ENCODE peak calls at places on chromosomes 3 and 15, in eight cellular contexts. I is HepG2, X is lung, G is choroid plexus epithelial cell, A is fibroblast of the aortic adventitia, K is psoas muscle, W is fibroblast of lung, L is neural progenitor cell. Q is an unnamed sample.

GRCh38 chr3:192850501-192850981 is 67.1 kb downstream of the MB21D2 start:
- DNase-seq in X (no peak), A (no peak), L (no peak), I (peak), K (no peak), G (peak), W (peak), Q (peak)

GRCh38 chr3:103787879-103788278 is 1353.1 kb downstream of the ZPLD1 start:
- DNase-seq in K (no peak), L (no peak), A (no peak), W (no peak), I (no peak), X (no peak), G (no peak), Q (no peak)

GRCh38 chr15:72113347-72114031 is 4.5 kb downstream of the MYO9A start:
- DNase-seq in G (no peak), I (no peak), W (peak), A (no peak), X (no peak), L (no peak), K (no peak), Q (peak)

GRCh38 chr3:151197981-151198767 is 4.8 kb downstream of the GPR171 start:
- DNase-seq in I (peak), A (peak), L (no peak), X (no peak), G (no peak), K (no peak), W (peak), Q (peak)

GRCh38 chr3:4449043-4449803 is 17.8 kb downstream of the SUMF1 start:
- DNase-seq in I (no peak), K (no peak), W (no peak), L (no peak), X (no peak), A (no peak), G (no peak), Q (no peak)

GRCh38 chr3:14547693-14548092 is 7.6 kb upstream of the GRIP2 start:
- DNase-seq in I (no peak), G (no peak), X (no peak), L (no peak), W (no peak), A (no peak), K (no peak), Q (no peak)

GRCh38 chr3:27073903-27074302 is 295.3 kb downstream of the NEK10 start:
- DNase-seq in K (no peak), X (no peak), A (no peak), W (no peak), G (no peak), L (no peak), I (peak), Q (no peak)

GRCh38 chr15:64216722-64217428 is 54.1 kb upstream of the PPIB start:
- DNase-seq in A (peak), L (no peak), I (peak), K (no peak), W (no peak), G (peak), X (no peak), Q (peak)

GRCh38 chr15:36161781-36162212 is 417.6 kb upstream of the CDIN1 start:
- DNase-seq in X (no peak), K (no peak), L (peak), A (peak), I (no peak), G (peak), W (peak), Q (peak)

GRCh38 chr3:14482271-14482721 is 57.8 kb downstream of the GRIP2 start:
- DNase-seq in L (no peak), K (no peak), X (no peak), I (no peak), A (peak), W (no peak), G (no peak), Q (no peak)

GRCh38 chr15:67168694-67169093 is 85.8 kb downstream of the AAGAB start:
- DNase-seq in X (no peak), W (no peak), G (no peak), I (no peak), L (no peak), A (no peak), K (no peak), Q (no peak)

GRCh38 chr3:62872318-62872717 is 2.9 kb downstream of the CADPS start:
- DNase-seq in G (no peak), L (no peak), A (no peak), K (no peak), I (no peak), X (no peak), W (no peak), Q (no peak)

GRCh38 chr3:102737353-102737752 is 302.5 kb downstream of the ZPLD1 start:
- DNase-seq in G (no peak), K (no peak), I (no peak), W (no peak), X (no peak), L (no peak), A (no peak), Q (no peak)

GRCh38 chr3:41317718-41318117 is 118.4 kb downstream of the CTNNB1 start:
- DNase-seq in X (no peak), L (no peak), G (peak), A (peak), I (peak), K (no peak), W (peak), Q (peak)

GRCh38 chr15:96046620-96047240 is 283.8 kb upstream of the NR2F2 start:
- DNase-seq in W (peak), A (no peak), X (no peak), I (no peak), G (peak), K (no peak), L (no peak), Q (no peak)

GRCh38 chr3:24067483-24067882 is 122.4 kb downstream of the NR1D2 start:
- DNase-seq in X (no peak), L (no peak), W (no peak), A (peak), K (no peak), G (peak), I (no peak), Q (peak)

GRCh38 chr3:58989173-58989572 is 60.7 kb downstream of the CFAP20DC start:
- DNase-seq in I (no peak), K (no peak), A (peak), G (peak), X (no peak), W (peak), L (no peak), Q (peak)

GRCh38 chr15:29054171-29055045 is 168.6 kb downstream of the APBA2 start:
- DNase-seq in W (no peak), L (no peak), G (no peak), K (no peak), A (no peak), X (no peak), I (no peak), Q (no peak)

GRCh38 chr3:87349833-87350232 is 73.4 kb upstream of the POU1F1 start:
- DNase-seq in W (no peak), I (no peak), K (no peak), G (no peak), X (no peak), A (no peak), L (no peak), Q (no peak)

GRCh38 chr3:170499562-170500156 is 81.0 kb downstream of the CLDN11 start:
- DNase-seq in X (no peak), G (peak), W (peak), I (peak), K (peak), L (peak), A (peak), Q (peak)

GRCh38 chr3:14680716-14681115 is 5.8 kb downstream of the C3orf20 start:
- DNase-seq in X (no peak), W (peak), K (no peak), I (peak), L (no peak), A (peak), G (peak), Q (peak)

GRCh38 chr15:31330836-31331235 is 4.2 kb downstream of the KLF13 start:
- DNase-seq in I (no peak), A (no peak), K (no peak), G (no peak), W (no peak), X (no peak), L (no peak), Q (no peak)

GRCh38 chr15:32878342-32878741 is 160.5 kb downstream of the GREM1 start:
- DNase-seq in I (no peak), A (peak), K (no peak), X (no peak), L (no peak), G (no peak), W (no peak), Q (no peak)

GRCh38 chr3:172716476-172716875 is 5.6 kb upstream of the NCEH1 start:
- DNase-seq in G (no peak), W (peak), I (no peak), A (no peak), X (peak), L (no peak), K (peak), Q (no peak)

GRCh38 chr15:25246641-25247417 is 192.0 kb downstream of the UBE3A start:
- DNase-seq in L (no peak), G (no peak), W (no peak), K (peak), A (no peak), I (no peak), X (no peak), Q (no peak)

GRCh38 chr15:88166330-88166993 is 90.1 kb downstream of the NTRK3 start:
- DNase-seq in X (no peak), G (peak), L (peak), K (no peak), A (peak), I (peak), W (peak), Q (peak)

GRCh38 chr3:13206799-13207577 is 133.8 kb upstream of the IQSEC1 start:
- DNase-seq in I (no peak), W (no peak), L (no peak), K (no peak), G (no peak), A (no peak), X (no peak), Q (no peak)

GRCh38 chr3:9399746-9400145 is 2.3 kb downstream of the SETD5 start:
- DNase-seq in X (peak), L (peak), K (peak), I (peak), W (peak), A (peak), G (peak), Q (peak)

GRCh38 chr3:14452676-14453367 is 50.4 kb downstream of the SLC6A6 start:
- DNase-seq in W (peak), I (no peak), X (peak), G (peak), K (peak), L (no peak), A (peak), Q (peak)

GRCh38 chr15:52735231-52736089 is 54.7 kb downstream of the ONECUT1 start:
- DNase-seq in G (peak), K (no peak), X (peak), I (peak), W (peak), A (peak), L (peak), Q (peak)

GRCh38 chr3:41102750-41103149 is 96.6 kb upstream of the CTNNB1 start:
- DNase-seq in L (no peak), X (no peak), W (no peak), G (no peak), K (no peak), A (no peak), I (no peak), Q (no peak)

GRCh38 chr15:31098953-31099740 is 2.4 kb downstream of the TRPM1 start:
- DNase-seq in K (no peak), W (no peak), X (no peak), I (no peak), L (no peak), G (no peak), A (peak), Q (no peak)

GRCh38 chr15:66587749-66588148 is 22.0 kb upstream of the LCTL start:
- DNase-seq in L (no peak), A (no peak), K (no peak), G (no peak), X (peak), I (no peak), W (no peak), Q (no peak)

GRCh38 chr15:89155656-89156055 is 65.7 kb downstream of the RLBP1 start:
- DNase-seq in G (no peak), W (no peak), I (no peak), K (peak), L (no peak), X (no peak), A (no peak), Q (no peak)

GRCh38 chr15:73804421-73804820 is 51.3 kb upstream of the INSYN1 start:
- DNase-seq in I (no peak), W (peak), K (no peak), G (peak), A (no peak), L (peak), X (no peak), Q (no peak)

GRCh38 chr15:84766461-84767005 is 18.1 kb downstream of the ZNF592 start:
- DNase-seq in A (no peak), G (no peak), W (no peak), X (no peak), K (no peak), I (no peak), L (no peak), Q (no peak)

GRCh38 chr3:13877911-13878710 is 1.8 kb downstream of the WNT7A start:
- DNase-seq in L (peak), X (no peak), G (no peak), A (no peak), W (no peak), I (no peak), K (no peak), Q (no peak)

GRCh38 chr15:26171266-26171665 is 308.1 kb upstream of the ATP10A start:
- DNase-seq in K (no peak), A (no peak), X (no peak), I (no peak), W (no peak), L (no peak), G (no peak), Q (no peak)

DNA sequence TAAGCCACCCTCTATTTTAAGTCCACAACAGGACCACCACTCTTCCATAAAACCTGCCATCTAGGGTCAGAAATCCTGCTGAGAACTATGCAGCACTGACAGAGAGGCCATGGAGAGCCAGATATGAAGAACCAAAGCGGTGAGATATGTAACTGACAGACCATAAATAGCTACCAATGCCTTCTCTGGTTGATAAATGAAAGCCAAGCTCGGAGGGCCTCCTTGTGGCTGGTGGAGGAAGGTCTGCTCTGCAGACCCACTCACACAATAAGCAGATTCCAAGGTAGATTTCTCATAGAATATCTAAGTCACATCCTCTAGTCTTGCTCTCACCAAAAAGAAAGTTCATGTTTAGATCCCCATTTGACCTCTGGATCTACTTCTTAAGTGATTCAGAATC is 38.9 kb downstream of the RYK start:
- DNase-seq in A (peak), X (no peak), W (peak), K (no peak), I (peak), L (peak), G (peak), Q (peak)
- TF ChIP-seq CTCF in A (peak), X (peak), W (peak), K (peak), I (peak), L (peak), G (peak), Q (peak)

GRCh38 chr3:107927361-107928083 is 163.3 kb downstream of the CD47 start:
- DNase-seq in K (peak), I (peak), A (peak), G (peak), X (peak), L (peak), W (peak), Q (peak)

GRCh38 chr3:107933450-107933849 is 157.4 kb downstream of the CD47 start:
- DNase-seq in G (no peak), X (no peak), L (no peak), I (no peak), W (no peak), A (no peak), K (no peak), Q (no peak)

DNA sequence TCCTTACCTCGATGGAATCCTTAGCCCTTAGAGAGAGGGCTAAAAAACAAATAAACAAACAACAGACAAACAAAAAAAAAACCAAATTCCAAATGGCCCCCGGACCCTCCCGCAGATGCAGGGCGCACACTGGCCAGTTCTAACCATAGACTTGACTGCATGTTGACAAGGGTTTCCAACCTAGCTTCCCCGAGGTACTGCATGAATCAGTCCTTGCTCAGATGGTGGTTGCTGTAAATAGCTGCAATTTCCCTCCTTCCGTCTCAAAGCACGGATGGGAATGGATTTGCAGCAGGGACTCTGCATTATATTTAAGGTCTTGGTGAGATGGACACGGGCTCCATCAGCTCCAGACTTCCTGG is 162.8 kb downstream of the CD47 start:
- DNase-seq in G (peak), A (peak), K (no peak), I (no peak), X (no peak), L (no peak), W (peak), Q (peak)
- H3K4me3 ChIP-seq in G (peak), A (peak), K (peak), I (peak), X (peak), L (peak), W (peak), Q (peak)

GRCh38 chr3:105513886-105514285 is 147.2 kb downstream of the ALCAM start:
- DNase-seq in X (no peak), W (peak), I (no peak), G (no peak), L (no peak), K (no peak), A (no peak), Q (no peak)

GRCh38 chr3:105518201-105518600 is 151.5 kb downstream of the ALCAM start:
- DNase-seq in X (no peak), I (no peak), A (no peak), G (no peak), W (no peak), L (no peak), K (no peak), Q (no peak)

GRCh38 chr3:105518806-105519418 is 152.2 kb downstream of the ALCAM start:
- DNase-seq in I (peak), K (no peak), L (peak), X (no peak), W (peak), G (peak), A (peak), Q (peak)

GRCh38 chr3:105513042-105513441 is 146.3 kb downstream of the ALCAM start:
- DNase-seq in K (no peak), I (no peak), G (peak), L (no peak), W (peak), A (peak), X (no peak), Q (peak)

DNA sequence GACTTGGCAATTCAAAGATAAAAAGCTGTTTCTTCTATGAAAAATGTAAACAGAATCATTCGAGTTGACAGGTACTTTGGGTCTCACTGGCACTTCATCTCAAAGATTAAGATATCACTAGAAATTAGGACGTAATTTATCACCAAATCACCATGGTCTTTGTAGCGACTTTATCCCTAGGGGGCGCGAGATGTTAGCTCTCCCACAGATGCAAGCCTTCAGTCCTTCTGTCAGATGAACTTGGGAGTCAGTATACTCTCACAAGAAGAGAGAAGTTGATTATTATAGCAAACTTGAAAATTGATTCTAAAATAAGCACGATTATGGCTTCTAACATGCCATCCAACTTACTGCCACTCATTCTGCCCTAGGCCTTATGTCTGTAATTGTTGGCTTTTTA is 150.3 kb downstream of the ALCAM start:
- DNase-seq in G (no peak), L (peak), I (no peak), W (no peak), X (no peak), K (no peak), A (no peak), Q (peak)
- TF ChIP-seq CTCF in G (peak), L (peak), I (no peak), W (peak), X (no peak), K (no peak), A (no peak), Q (peak)

DNA sequence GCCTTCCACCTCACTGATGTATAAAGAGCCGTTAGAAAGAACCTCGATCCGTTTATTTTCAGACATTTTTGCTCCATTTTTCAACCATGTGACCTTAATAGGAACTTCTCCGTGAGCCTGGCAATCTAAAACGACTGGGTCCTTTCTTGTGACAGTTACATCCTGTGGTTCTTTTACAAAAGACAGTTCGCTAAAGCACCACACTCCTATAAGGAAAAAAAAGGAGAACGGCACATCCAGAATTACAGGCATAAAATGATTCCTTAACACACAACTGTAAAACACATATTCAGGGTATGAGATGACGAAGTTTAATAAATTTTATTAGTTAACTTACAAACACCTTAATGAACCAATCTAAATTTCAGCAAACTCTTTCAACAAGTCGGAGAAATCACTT is 2.5 kb downstream of the PRTG start:
- DNase-seq in K (no peak), X (no peak), A (no peak), G (peak), W (no peak), I (no peak), L (no peak), Q (no peak)
- H3K4me3 ChIP-seq in K (no peak), X (no peak), A (no peak), G (peak), W (no peak), I (no peak), L (peak), Q (no peak)